ENCODE peak calls at places on chromosomes 16 and 17, in four cellular contexts. P is Peyer's patch, Z is astrocyte, B is mammary epithelial cell. E is an unnamed sample.

GRCh38 chr17:3956983-3957382 is 7.3 kb downstream of the ATP2A3 start:
- DNase-seq in B (no peak), Z (no peak), P (no peak), E (no peak)

GRCh38 chr16:4293822-4294457 is 21.1 kb upstream of the TFAP4 start:
- DNase-seq in P (no peak), B (peak; percentile 35), Z (peak; percentile 81), E (peak; percentile 57)

GRCh38 chr17:64081802-64082799 is 47.8 kb downstream of the ERN1 start:
- DNase-seq in P (peak; percentile 51), B (peak; percentile 83), Z (peak; percentile 48), E (peak; percentile 87)

GRCh38 chr16:35516551-35516950 is 2057.1 kb downstream of the TP53TG3F start:
- DNase-seq in B (peak; percentile 8), Z (no peak), P (no peak), E (peak; percentile 0)

GRCh38 chr17:41777579-41778188 is 8.8 kb downstream of the JUP start:
- DNase-seq in B (peak; percentile 65), Z (peak; percentile 90), P (no peak), E (peak; percentile 92)

GRCh38 chr16:10298416-10298815 is 87.4 kb upstream of the ATF7IP2 start:
- DNase-seq in P (no peak), B (no peak), Z (no peak), E (no peak)

GRCh38 chr17:58703137-58703846 is 10.9 kb downstream of the RAD51C start:
- DNase-seq in Z (peak; percentile 78), P (no peak), B (peak; percentile 20), E (peak; percentile 5)

GRCh38 chr16:78987676-78988075 is 612.9 kb downstream of the MAF start:
- DNase-seq in Z (no peak), B (peak; percentile 83), P (no peak), E (peak; percentile 82)

GRCh38 chr17:7058831-7059447 is 15.0 kb upstream of the SLC16A11 start:
- DNase-seq in Z (peak; percentile 53), B (peak; percentile 57), P (no peak), E (peak; percentile 32)

GRCh38 chr17:61372436-61372835 is 27.2 kb upstream of the TBX2 start:
- DNase-seq in P (no peak), B (no peak), Z (no peak), E (no peak)

GRCh38 chr17:45227631-45228120 is 6.0 kb downstream of the FMNL1 start:
- DNase-seq in B (no peak), Z (no peak), P (no peak), E (no peak)

GRCh38 chr17:38658741-38659345 is 15.9 kb downstream of the EPOP start:
- DNase-seq in B (no peak), Z (no peak), P (no peak), E (no peak)

GRCh38 chr16:6020162-6020980 is 922.8 kb upstream of the EEF2KMT start:
- DNase-seq in P (no peak), Z (no peak), B (no peak), E (no peak)

GRCh38 chr16:6018848-6019489 is 921.4 kb upstream of the EEF2KMT start:
- DNase-seq in B (no peak), P (no peak), Z (no peak), E (no peak)

GRCh38 chr16:6019490-6019991 is 921.9 kb upstream of the EEF2KMT start:
- DNase-seq in B (no peak), Z (no peak), P (no peak), E (no peak)

GRCh38 chr16:6012716-6013115 is 915.1 kb upstream of the EEF2KMT start:
- DNase-seq in B (no peak), Z (no peak), P (no peak), E (no peak)

DNA sequence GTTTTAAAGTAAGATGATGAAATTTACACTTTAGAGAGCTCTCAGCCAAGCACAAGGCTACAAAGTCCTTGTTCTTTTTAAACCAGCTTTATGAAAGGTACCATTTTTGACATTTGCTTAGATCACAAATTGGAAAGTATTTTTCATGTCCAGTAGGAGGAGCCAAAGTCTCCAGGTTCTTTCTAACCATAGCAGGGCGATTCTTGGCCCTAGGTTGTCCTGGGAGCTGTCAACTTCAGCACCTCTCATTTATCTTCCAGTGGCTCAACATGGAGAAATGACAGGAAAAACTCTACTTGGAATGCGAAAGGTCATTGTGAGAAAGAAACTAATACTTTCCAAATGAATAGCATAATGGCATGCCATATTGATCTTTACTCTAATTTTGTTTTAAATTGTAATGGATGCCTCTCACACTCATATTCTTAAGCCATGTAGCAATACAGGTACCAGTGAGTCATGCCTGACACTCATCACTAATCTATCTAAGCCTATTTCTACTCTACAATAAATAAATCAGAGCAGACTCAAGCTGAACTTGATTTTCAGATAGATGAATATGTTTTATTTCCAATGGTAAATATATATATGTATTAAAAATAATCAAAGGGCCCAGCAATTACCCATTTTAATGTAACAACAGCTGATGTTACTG is 919.1 kb upstream of the EEF2KMT start:
- DNase-seq in P (no peak), Z (peak; percentile 23), B (peak; percentile 14), E (no peak)
- TF ChIP-seq CTCF in P (peak; percentile 47), Z (peak; percentile 54), B (no peak), E (no peak)

GRCh38 chr16:17293813-17294558 is 176.8 kb downstream of the XYLT1 start:
- DNase-seq in P (no peak), Z (no peak), B (no peak), E (no peak)
- TF ChIP-seq CTCF in P (no peak), Z (no peak), B (no peak), E (no peak)

GRCh38 chr17:78828470-78829185 is 12.0 kb downstream of the USP36 start:
- DNase-seq in Z (peak; percentile 43), P (no peak), B (peak; percentile 39), E (peak; percentile 50)
- TF ChIP-seq CTCF in Z (peak; percentile 41), P (no peak), B (peak; percentile 44), E (peak; percentile 23)

GRCh38 chr17:74866198-74866835 is 6.5 kb downstream of the FDXR start:
- DNase-seq in B (no peak), P (no peak), Z (no peak), E (no peak)
- TF ChIP-seq CTCF in B (no peak), P (no peak), Z (no peak), E (no peak)

GRCh38 chr16:83113317-83113716 is 486.5 kb downstream of the CDH13 start:
- DNase-seq in B (no peak), Z (no peak), P (no peak), E (peak; percentile 33)
- TF ChIP-seq CTCF in B (peak; percentile 47), Z (peak; percentile 41), P (peak; percentile 43), E (peak; percentile 35)

DNA sequence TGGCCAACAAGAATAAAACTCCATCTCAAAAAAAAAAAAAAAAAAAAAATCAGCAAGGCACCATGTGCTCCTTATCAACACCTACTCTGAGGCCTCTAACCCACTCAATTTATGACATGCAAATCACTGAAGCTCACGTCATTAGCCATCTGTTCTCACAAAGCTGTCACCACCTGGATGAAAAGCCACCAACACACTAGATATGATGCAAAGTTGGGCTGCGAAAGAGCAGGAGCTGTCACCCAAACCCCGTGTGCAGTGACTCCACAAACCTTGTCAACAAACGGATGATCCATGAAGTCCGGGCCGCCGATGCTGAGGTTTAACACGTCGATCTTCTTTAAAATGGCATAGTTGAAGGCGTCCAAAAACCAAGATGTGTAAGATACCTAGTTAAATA is 25.3 kb downstream of the MBTPS1 start:
- DNase-seq in B (no peak), P (no peak), Z (no peak), E (no peak)
- TF ChIP-seq CTCF in B (no peak), P (no peak), Z (no peak), E (no peak)

GRCh38 chr16:70418274-70418992 is 20.5 kb downstream of the ST3GAL2 start:
- DNase-seq in P (no peak), Z (no peak), B (no peak), E (no peak)
- TF ChIP-seq CTCF in P (no peak), Z (no peak), B (no peak), E (no peak)

E was measured in MCF 10A.